ENCODE peak calls at places on chromosomes 16 and 17, in ten cellular contexts. L, D, V, Y, M, N, B, G, F and S are unnamed samples.
A peak's percentile ranks its signal among the peaks of the same experiment; 100 is the strongest.

GRCh38 chr17:76572201-76572910 is 13.3 kb downstream of the ST6GALNAC2 start:
- DNase-seq in Y (no peak), G (no peak), L (no peak), F (no peak), V (no peak), D (no peak), M (no peak), N (no peak), B (no peak), S (no peak)

GRCh38 chr17:28379814-28380571 is 8.5 kb downstream of the SARM1 start:
- DNase-seq in F (no peak), L (peak; percentile 45), N (peak; percentile 28), B (no peak), G (no peak), M (no peak), D (no peak), Y (no peak), V (peak; percentile 57), S (no peak)

GRCh38 chr17:49528966-49529365 is 33.9 kb downstream of the NGFR start:
- DNase-seq in D (peak; percentile 0), N (no peak), M (no peak), V (no peak), B (no peak), L (no peak), F (no peak), G (no peak), Y (no peak), S (no peak)

GRCh38 chr16:66516172-66516807 is 33.6 kb downstream of the TK2 start:
- DNase-seq in M (no peak), L (no peak), V (no peak), D (no peak), N (no peak), Y (no peak), F (peak; percentile 27), B (no peak), G (no peak), S (no peak)

GRCh38 chr17:57502696-57503307 is 242.3 kb downstream of the CCDC182 start:
- DNase-seq in V (no peak), B (no peak), D (no peak), L (no peak), N (no peak), Y (no peak), F (no peak), G (no peak), M (no peak), S (no peak)

GRCh38 chr17:82839617-82840292 is at the start of gene ZNF750:
- DNase-seq in G (no peak), L (no peak), N (no peak), M (no peak), F (no peak), B (no peak), D (no peak), V (no peak), Y (no peak), S (no peak)

GRCh38 chr17:12510535-12510934 is 155.2 kb upstream of the MYOCD start:
- DNase-seq in Y (no peak), B (no peak), V (peak; percentile 75), D (no peak), N (no peak), L (no peak), G (no peak), M (no peak), F (no peak), S (no peak)

GRCh38 chr17:146546-146945 is 9.2 kb downstream of the SCGB1C2 start:
- DNase-seq in N (no peak), L (no peak), B (no peak), Y (no peak), G (no peak), F (no peak), V (no peak), M (no peak), D (no peak), S (no peak)

GRCh38 chr17:10042589-10043244 is 137.6 kb upstream of the RCVRN start:
- DNase-seq in F (no peak), D (no peak), Y (no peak), N (no peak), M (no peak), L (no peak), B (no peak), V (no peak), G (no peak), S (no peak)